ENCODE peak calls at places on chromosomes 11 and 22, in eight cellular contexts. H is tibial artery, O is adrenal gland, J is transverse colon, L is aorta, V is IMR-90, C is hepatocyte, B is substantia nigra. N is an unnamed sample.

GRCh38 chr22:27543460-27543859 is 258.1 kb downstream of the MN1 start:
- DNase-seq in H (no peak), O (no peak), J (no peak), L (no peak), V (no peak), C (no peak), B (no peak), N (no peak)

GRCh38 chr11:61339490-61339878 is 6.5 kb downstream of the TKFC start:
- DNase-seq in H (no peak), O (no peak), J (no peak), L (peak), V (no peak), C (no peak), B (no peak), N (no peak)

GRCh38 chr11:12540913-12541587 is 133.2 kb upstream of the TEAD1 start:
- DNase-seq in H (no peak), O (peak), J (no peak), L (no peak), V (peak), C (peak), B (no peak), N (no peak)

GRCh38 chr11:105181521-105181920 is 42.0 kb upstream of the CARD18 start:
- DNase-seq in H (no peak), O (no peak), J (no peak), L (no peak), V (peak), C (no peak), B (no peak), N (no peak)

GRCh38 chr22:21816787-21817496 is 50.5 kb downstream of the MAPK1 start:
- DNase-seq in H (no peak), O (no peak), J (no peak), L (no peak), V (peak), C (peak), B (no peak), N (no peak)

GRCh38 chr22:45469573-45470383 is 32.9 kb upstream of the FBLN1 start:
- DNase-seq in H (no peak), O (no peak), J (no peak), L (peak), V (no peak), C (no peak), B (no peak), N (no peak)

GRCh38 chr11:57785072-57785471 is 23.5 kb downstream of the CTNND1 start:
- DNase-seq in H (no peak), O (no peak), J (no peak), L (no peak), V (no peak), C (no peak), B (no peak), N (no peak)

GRCh38 chr11:64642876-64643257 is 51.8 kb downstream of the SLC22A12 start:
- DNase-seq in H (no peak), O (no peak), J (no peak), L (no peak), V (no peak), C (no peak), B (no peak), N (no peak)

GRCh38 chr11:119029340-119030028 is 1.2 kb downstream of the SLC37A4 start:
- DNase-seq in H (peak), O (peak), J (peak), L (peak), V (no peak), C (peak), B (peak), N (no peak)

GRCh38 chr11:86688398-86689179 is 16.2 kb upstream of the ME3 start:
- DNase-seq in H (no peak), O (peak), J (no peak), L (no peak), V (peak), C (no peak), B (no peak), N (no peak)

GRCh38 chr22:33866521-33866920 is 53.8 kb downstream of the LARGE1 start:
- DNase-seq in H (no peak), O (no peak), J (no peak), L (no peak), V (no peak), C (no peak), B (no peak), N (no peak)

GRCh38 chr22:33864723-33865130 is 55.5 kb downstream of the LARGE1 start:
- DNase-seq in H (no peak), O (no peak), J (peak), L (no peak), V (peak), C (peak), B (no peak), N (no peak)

GRCh38 chr22:33865248-33865647 is 55.0 kb downstream of the LARGE1 start:
- DNase-seq in H (no peak), O (no peak), J (no peak), L (no peak), V (no peak), C (no peak), B (no peak), N (no peak)

GRCh38 chr22:33865996-33866395 is 54.3 kb downstream of the LARGE1 start:
- DNase-seq in H (no peak), O (no peak), J (peak), L (no peak), V (no peak), C (no peak), B (no peak), N (no peak)

GRCh38 chr22:33867118-33867863 is 53.0 kb downstream of the LARGE1 start:
- DNase-seq in H (no peak), O (no peak), J (peak), L (no peak), V (peak), C (peak), B (no peak), N (no peak)
- H3K27ac ChIP-seq in H (peak), O (no peak), J (peak), L (peak), V (peak), C (peak), B (no peak), N (peak)

DNA sequence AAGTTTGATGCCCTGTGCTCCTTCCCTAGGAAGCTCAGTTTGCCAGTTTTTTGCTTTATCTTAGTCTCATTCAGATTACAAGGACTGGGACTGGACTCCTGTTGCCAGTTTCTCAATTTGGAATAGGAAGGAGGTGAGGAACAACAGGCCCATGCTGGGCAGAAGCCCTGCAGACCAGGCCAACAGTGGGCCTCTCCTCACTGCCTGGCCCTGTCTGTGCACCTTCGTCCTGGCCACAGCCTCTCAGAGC is 23.7 kb downstream of the MED15 start:
- DNase-seq in H (no peak), O (no peak), J (no peak), L (no peak), V (no peak), C (no peak), B (no peak), N (no peak)
- H3K27ac ChIP-seq in H (peak), O (peak), J (peak), L (peak), V (peak), C (peak), B (peak), N (peak)

GRCh38 chr11:114308689-114309089 is 12.5 kb downstream of the NNMT start:
- DNase-seq in H (peak), O (no peak), J (no peak), L (no peak), V (no peak), C (no peak), B (no peak), N (no peak)
- H3K27ac ChIP-seq in H (peak), O (no peak), J (peak), L (peak), V (peak), C (no peak), B (no peak), N (no peak)

DNA sequence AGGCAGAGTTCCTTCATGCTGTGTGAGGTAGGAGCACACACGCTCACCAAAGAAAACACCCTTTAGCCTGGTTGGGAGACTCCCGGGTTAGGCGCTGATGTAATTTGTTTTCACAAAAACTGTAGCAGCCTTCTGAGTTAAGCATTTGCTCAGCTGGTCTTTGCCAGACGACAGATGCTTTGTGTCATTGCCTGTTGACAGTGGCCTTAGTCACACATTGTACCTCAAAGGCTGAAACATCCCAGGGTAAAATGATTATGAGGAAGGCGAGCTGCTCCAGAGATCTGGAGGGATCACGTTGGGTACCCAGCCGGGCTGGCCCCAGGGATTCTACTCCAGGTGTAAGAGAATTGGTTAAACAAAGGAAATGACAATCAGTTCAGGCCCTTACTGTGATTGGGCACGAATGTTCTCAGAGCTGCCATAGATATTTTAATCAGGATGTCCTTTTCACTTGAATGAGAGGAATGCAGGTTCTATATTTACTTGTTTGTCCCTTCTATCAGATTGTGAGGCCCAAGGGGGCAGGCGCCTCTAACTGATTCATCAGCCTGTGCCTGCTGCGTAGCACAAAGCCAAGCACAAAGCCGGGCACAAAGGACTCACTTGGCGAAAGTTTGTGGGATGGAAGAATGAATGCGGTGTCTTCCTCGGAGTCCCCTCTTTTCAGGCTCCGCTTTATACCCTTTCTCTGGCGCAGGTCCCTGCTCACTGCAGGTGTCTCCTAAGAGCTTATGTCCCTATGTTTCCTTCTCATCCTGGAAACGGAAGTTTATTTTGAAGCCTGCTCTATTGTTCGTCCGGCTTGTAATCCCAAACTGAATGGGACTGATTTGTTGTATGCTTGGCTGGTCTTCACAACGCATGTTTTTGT is 47.1 kb downstream of the ADM start:
- DNase-seq in H (no peak), O (no peak), J (peak), L (peak), V (peak), C (peak), B (no peak), N (peak)
- H3K27ac ChIP-seq in H (no peak), O (no peak), J (peak), L (no peak), V (peak), C (peak), B (no peak), N (no peak)

GRCh38 chr22:33109532-33110148 is 51.5 kb upstream of the SYN3 start:
- DNase-seq in H (no peak), O (no peak), J (no peak), L (no peak), V (no peak), C (no peak), B (no peak), N (no peak)

GRCh38 chr22:33101550-33101949 is 43.4 kb upstream of the SYN3 start:
- DNase-seq in H (no peak), O (no peak), J (no peak), L (no peak), V (no peak), C (no peak), B (no peak), N (no peak)

GRCh38 chr22:33104192-33104591 is 46.0 kb upstream of the SYN3 start:
- DNase-seq in H (no peak), O (no peak), J (no peak), L (no peak), V (no peak), C (no peak), B (no peak), N (no peak)

GRCh38 chr22:33108037-33108436 is 49.9 kb upstream of the SYN3 start:
- DNase-seq in H (no peak), O (no peak), J (no peak), L (no peak), V (no peak), C (no peak), B (no peak), N (no peak)

GRCh38 chr22:33105501-33105911 is 47.3 kb upstream of the SYN3 start:
- DNase-seq in H (no peak), O (no peak), J (no peak), L (no peak), V (peak), C (peak), B (no peak), N (peak)
- H3K27ac ChIP-seq in H (no peak), O (no peak), J (no peak), L (no peak), V (no peak), C (peak), B (no peak), N (peak)

DNA sequence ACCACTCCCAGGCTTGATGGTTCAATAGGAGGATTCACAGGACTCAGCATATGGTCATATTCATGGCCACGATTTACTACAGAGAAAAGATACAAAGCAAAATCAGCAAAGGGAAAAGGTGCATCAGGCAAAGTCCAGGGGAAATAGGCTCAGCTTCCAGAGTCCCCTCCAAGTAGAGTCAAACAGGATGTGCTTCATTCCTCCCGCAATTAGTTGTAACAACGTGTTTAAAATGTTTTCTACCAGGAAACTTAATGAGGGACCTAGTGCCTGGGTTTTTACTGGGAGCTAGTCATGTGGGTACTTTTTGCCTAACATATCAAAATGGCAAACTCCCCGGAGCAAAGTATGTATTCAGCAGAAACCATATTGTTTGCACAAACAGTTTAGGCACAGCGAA is 14.9 kb upstream of the SREBF2 start:
- DNase-seq in H (no peak), O (no peak), J (no peak), L (no peak), V (no peak), C (no peak), B (no peak), N (no peak)
- H3K27ac ChIP-seq in H (no peak), O (peak), J (no peak), L (no peak), V (no peak), C (no peak), B (no peak), N (no peak)

DNA sequence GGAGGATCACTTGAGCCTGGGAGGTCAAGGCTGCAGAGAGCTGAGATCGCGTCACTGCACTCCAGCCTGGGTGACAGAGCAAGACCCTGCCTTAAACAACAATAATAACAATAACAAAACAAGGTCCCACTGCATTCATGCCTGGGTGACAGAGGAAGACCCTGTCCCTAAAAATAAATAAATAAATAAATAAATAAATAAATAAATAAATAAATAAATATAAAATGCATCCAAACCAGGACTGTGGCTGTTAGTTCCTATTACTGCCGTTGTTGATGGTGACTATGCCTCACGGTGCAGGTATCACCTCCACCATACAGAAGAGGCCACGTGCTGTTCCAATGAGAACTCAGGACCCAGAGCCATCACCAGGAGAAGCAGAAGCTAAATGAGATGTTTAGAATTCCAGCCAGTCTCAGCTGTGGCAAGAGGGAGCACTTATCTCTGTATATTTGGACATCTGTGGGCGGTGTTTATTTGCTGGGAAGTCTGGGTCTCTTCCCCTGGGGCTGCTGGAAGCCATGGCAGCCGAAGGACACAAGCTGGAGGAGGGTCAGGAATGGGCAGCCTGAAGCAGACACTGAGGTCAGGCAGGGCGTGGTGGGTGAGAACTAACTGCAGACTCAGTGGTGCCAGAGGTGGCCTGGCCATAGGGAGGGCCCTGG is 21.6 kb downstream of the C11orf86 start:
- DNase-seq in H (no peak), O (no peak), J (no peak), L (no peak), V (peak), C (peak), B (no peak), N (no peak)
- H3K27ac ChIP-seq in H (no peak), O (no peak), J (no peak), L (no peak), V (no peak), C (no peak), B (no peak), N (no peak)